ENCODE peak calls at places on chromosomes 13 and 19, in five cellular contexts. V, P, W, Y and I are unnamed samples.

GRCh38 chr13:46232281-46232680 is 20.6 kb downstream of the LRRC63 start:
- DNase-seq in V (no peak), P (peak), W (no peak), Y (no peak), I (no peak)

GRCh38 chr13:27006519-27007161 is 165.0 kb downstream of the USP12 start:
- DNase-seq in V (peak), P (peak), W (peak), Y (no peak), I (peak)

GRCh38 chr13:113393226-113393571 is 29.3 kb upstream of the GRTP1 start:
- DNase-seq in V (no peak), P (no peak), W (no peak), Y (no peak), I (no peak)

GRCh38 chr19:39643591-39643990 is 12.1 kb upstream of the LGALS16 start:
- DNase-seq in V (no peak), P (no peak), W (no peak), Y (no peak), I (no peak)

GRCh38 chr13:98274921-98275487 is 97.9 kb upstream of the RNF113B start:
- DNase-seq in V (no peak), P (no peak), W (no peak), Y (no peak), I (no peak)

GRCh38 chr13:60178327-60178726 is 14.6 kb upstream of the DIAPH3 start:
- DNase-seq in V (no peak), P (no peak), W (no peak), Y (no peak), I (no peak)

GRCh38 chr19:9126900-9127405 is at the start of gene OR7G3:
- DNase-seq in V (no peak), P (no peak), W (no peak), Y (no peak), I (no peak)

GRCh38 chr19:48250290-48251025 is 5.3 kb downstream of the CARD8 start:
- DNase-seq in V (no peak), P (no peak), W (no peak), Y (no peak), I (no peak)

GRCh38 chr13:27446986-27447583 is 3.3 kb downstream of the MTIF3 start:
- DNase-seq in V (no peak), P (no peak), W (no peak), Y (no peak), I (no peak)

GRCh38 chr13:105991622-105992254 is 543.7 kb downstream of the EFNB2 start:
- DNase-seq in V (peak), P (peak), W (peak), Y (no peak), I (no peak)

GRCh38 chr13:32840840-32841713 is 175.1 kb upstream of the KL start:
- DNase-seq in V (no peak), P (no peak), W (no peak), Y (peak), I (no peak)

GRCh38 chr19:46251415-46251814 is 21.9 kb downstream of the IGFL1 start:
- DNase-seq in V (peak), P (no peak), W (no peak), Y (no peak), I (no peak)

GRCh38 chr13:28229522-28229921 is 91.2 kb downstream of the PAN3 start:
- DNase-seq in V (no peak), P (no peak), W (no peak), Y (no peak), I (no peak)

GRCh38 chr13:75360170-75360569 is 121.8 kb downstream of the TBC1D4 start:
- DNase-seq in V (no peak), P (no peak), W (no peak), Y (no peak), I (no peak)

GRCh38 chr19:4357095-4357797 is 13.9 kb downstream of the MPND start:
- DNase-seq in V (no peak), P (no peak), W (no peak), Y (no peak), I (no peak)

GRCh38 chr19:55210120-55210493 is 806 bp upstream of the PTPRH start:
- DNase-seq in V (peak), P (peak), W (peak), Y (no peak), I (no peak)

GRCh38 chr13:33307820-33308219 is 22.3 kb upstream of the STARD13 start:
- DNase-seq in V (no peak), P (peak), W (no peak), Y (no peak), I (no peak)

GRCh38 chr19:50555447-50556235 is 12.6 kb downstream of the LRRC4B start:
- DNase-seq in V (no peak), P (no peak), W (no peak), Y (no peak), I (peak)

GRCh38 chr19:3801412-3802096 is 15.4 kb upstream of the MATK start:
- DNase-seq in V (peak), P (no peak), W (peak), Y (no peak), I (peak)

GRCh38 chr19:36963262-36963661 is 47.1 kb downstream of the ZNF568 start:
- DNase-seq in V (no peak), P (no peak), W (peak), Y (no peak), I (no peak)

GRCh38 chr19:49512970-49513745 is 697 bp downstream of the FCGRT start:
- DNase-seq in V (no peak), P (no peak), W (peak), Y (no peak), I (peak)

GRCh38 chr19:31678421-31678820 is 329.2 kb upstream of the TSHZ3 start:
- DNase-seq in V (no peak), P (no peak), W (no peak), Y (no peak), I (no peak)

GRCh38 chr19:33811736-33812387 is 15.2 kb downstream of the KCTD15 start:
- DNase-seq in V (no peak), P (no peak), W (no peak), Y (no peak), I (no peak)

GRCh38 chr13:91406619-91407018 is 8.2 kb downstream of the GPC5 start:
- DNase-seq in V (peak), P (peak), W (no peak), Y (peak), I (no peak)

GRCh38 chr19:5170329-5170745 is 170.3 kb downstream of the PTPRS start:
- DNase-seq in V (no peak), P (no peak), W (no peak), Y (peak), I (peak)

GRCh38 chr19:13104848-13105646 is 2.4 kb upstream of the LYL1 start:
- DNase-seq in V (no peak), P (no peak), W (no peak), Y (peak), I (no peak)

DNA sequence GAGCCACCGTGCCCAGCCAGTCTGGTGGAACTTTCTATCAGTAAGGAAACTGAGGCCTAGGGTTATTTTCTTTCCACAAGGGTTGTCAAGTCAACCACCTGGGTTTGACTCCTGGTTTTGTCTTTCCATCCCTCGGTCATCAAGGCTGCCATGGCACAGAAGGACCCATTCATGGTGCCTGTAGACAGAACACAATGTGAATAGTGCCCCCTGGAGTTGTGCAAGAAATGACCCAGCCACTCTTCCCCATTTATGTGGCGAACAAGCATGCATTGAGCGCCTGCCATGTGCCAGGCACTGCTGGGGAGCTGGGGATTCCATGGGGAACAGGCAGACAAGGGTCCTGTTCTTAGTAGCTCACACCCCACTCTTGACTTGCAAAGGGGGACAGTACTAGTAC is 4.1 kb downstream of the SMARCA4 start:
- DNase-seq in V (no peak), P (no peak), W (no peak), Y (no peak), I (no peak)
- TF ChIP-seq CTCF in V (peak), P (no peak), W (no peak), Y (peak), I (no peak)

DNA sequence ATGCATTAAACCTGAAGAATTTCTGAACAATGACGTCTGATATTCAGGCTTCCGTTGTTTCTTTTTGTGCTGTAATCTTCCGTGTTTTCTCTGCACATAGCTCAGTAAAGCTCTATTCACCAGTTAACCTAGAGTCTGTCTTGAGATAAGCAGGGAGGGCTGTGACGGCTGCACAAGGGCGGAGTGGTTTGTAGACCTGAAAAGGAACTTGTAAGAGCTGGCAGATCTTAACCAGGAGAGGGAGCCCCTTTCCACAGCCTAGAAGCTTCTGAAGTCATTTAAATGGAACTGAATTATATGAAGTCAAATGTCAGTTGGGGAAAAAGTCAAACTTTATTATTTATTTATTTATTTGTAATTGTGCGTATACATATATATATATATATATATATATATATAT is 27.5 kb downstream of the DPRX start:
- DNase-seq in V (peak), P (no peak), W (no peak), Y (no peak), I (no peak)
- TF ChIP-seq CTCF in V (peak), P (no peak), W (no peak), Y (no peak), I (no peak)

DNA sequence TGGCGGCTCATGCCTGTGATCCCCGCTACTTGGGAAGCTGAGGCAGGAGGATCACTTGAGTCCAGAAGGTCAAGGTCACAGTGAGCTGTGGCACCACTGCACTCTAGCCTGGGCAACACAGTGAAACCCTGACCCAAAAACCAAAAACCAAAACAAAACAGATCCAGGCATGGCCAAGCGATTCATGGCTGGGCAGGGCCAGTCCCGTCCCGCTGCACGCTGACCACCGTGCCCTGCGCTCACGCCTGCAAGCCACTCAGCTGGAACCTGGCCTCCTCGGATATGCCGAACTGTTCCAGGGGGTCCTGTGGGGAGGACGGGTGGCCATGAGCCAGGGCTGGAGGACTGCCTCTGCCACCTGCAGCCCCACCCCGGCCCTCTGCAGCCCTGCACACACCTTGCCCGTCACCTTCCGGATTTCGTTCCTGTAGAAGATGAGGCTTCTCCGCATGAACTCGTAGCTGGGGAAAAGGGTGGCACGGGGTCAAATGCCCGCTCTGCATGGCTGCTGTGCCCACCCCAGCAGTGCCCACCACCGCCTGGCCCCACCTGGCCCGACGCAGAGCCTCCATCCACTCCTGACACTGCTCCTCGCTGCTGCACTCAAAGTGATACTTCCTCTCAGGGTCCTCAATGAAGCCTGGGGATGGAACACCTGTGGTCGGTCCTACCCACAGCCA is 2.4 kb downstream of the PLEKHJ1 start:
- DNase-seq in V (no peak), P (no peak), W (no peak), Y (no peak), I (no peak)
- TF ChIP-seq CTCF in V (no peak), P (no peak), W (no peak), Y (no peak), I (no peak)

DNA sequence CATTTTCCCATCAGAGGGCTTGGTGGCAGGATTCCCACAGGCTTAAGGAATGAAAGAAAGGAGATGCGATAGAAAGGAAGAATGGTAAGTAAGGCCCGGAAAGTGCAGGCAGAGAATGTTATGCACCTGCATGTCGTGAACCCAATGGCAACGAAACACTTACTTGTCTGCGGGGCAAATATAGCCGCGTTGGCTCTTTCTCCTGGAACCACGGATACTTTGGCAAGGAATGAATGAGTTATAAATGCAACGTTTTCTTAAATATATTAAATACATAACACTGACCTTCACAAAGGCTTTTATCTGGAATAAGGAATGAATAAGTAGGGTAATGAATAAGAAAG is 192.1 kb downstream of the KATNAL1 start:
- DNase-seq in V (no peak), P (no peak), W (no peak), Y (no peak), I (no peak)
- TF ChIP-seq CTCF in V (no peak), P (no peak), W (no peak), Y (no peak), I (no peak)

GRCh38 chr19:29670255-29670654 is 5.0 kb downstream of the PLEKHF1 start:
- DNase-seq in V (no peak), P (no peak), W (no peak), Y (no peak), I (no peak)

GRCh38 chr19:29667941-29668340 is 2.7 kb downstream of the PLEKHF1 start:
- DNase-seq in V (no peak), P (no peak), W (no peak), Y (no peak), I (no peak)

GRCh38 chr19:29666634-29667389 is 1.6 kb downstream of the PLEKHF1 start:
- DNase-seq in V (no peak), P (peak), W (peak), Y (no peak), I (no peak)

GRCh38 chr19:29667390-29667783 is 2.1 kb downstream of the PLEKHF1 start:
- DNase-seq in V (no peak), P (no peak), W (no peak), Y (no peak), I (no peak)

GRCh38 chr19:29668746-29669609 is 3.7 kb downstream of the PLEKHF1 start:
- DNase-seq in V (no peak), P (no peak), W (no peak), Y (no peak), I (no peak)
- TF ChIP-seq CTCF in V (peak), P (peak), W (no peak), Y (peak), I (no peak)

DNA sequence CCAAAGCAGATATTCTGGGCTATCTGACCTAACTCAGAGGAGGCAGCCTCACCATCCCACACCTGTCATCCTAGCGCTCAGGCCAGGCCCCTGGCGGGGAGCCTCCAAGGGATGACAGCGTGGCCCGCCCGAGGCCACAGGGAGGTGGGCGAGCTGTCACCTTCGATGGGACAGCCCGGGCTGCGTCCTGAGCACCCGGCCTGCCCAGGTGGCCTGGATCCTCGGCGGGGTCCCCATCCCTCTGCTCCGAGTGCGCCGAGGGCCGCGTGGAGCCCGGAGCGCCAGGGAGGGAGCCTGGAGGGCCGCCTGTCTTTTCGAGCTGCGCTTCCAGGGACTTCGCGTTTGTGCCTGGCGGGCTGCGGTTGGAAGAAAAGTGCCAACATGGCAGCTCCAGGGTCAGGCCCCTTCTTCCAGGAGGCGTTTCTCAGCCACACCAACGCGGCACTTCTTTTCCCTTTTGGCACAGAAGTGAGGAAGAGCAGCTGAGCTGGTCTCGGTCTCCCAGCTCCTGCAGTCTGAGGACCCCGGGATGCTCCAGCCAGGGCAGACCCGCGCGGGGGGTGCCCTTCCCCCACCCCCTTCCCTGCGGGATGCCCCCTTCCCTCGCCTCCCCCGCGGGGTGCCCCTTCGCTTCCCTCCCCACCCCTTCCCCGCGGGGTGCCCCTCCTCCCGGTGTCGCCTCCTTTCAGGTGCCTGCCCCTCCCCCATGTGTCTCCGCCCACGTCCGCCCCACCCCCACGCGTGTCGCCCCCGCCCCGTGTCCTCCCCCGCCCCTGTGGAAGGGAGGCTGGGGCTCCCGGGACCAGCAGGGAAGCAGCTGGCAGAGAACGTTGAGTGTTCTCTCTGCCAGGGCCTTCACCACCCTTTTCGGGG is 42.3 kb downstream of the GJA3 start:
- DNase-seq in V (peak), P (peak), W (peak), Y (peak), I (peak)
- TF ChIP-seq CTCF in V (no peak), P (no peak), W (no peak), Y (no peak), I (peak)

GRCh38 chr13:35961461-35962220 is 169.5 kb downstream of the DCLK1 start:
- DNase-seq in V (peak), P (peak), W (no peak), Y (no peak), I (no peak)
- TF ChIP-seq CTCF in V (peak), P (peak), W (no peak), Y (no peak), I (no peak)

GRCh38 chr19:41959056-41960053 is at the start of gene RABAC1:
- DNase-seq in V (peak), P (peak), W (peak), Y (peak), I (peak)
- TF ChIP-seq CTCF in V (peak), P (peak), W (no peak), Y (peak), I (peak)